ENCODE peak calls at places on chromosomes 12 and 14, in six cellular contexts. R, P, V, D, B and N are unnamed samples.

GRCh38 chr14:74932401-74932901 is 9.4 kb upstream of the RPS6KL1 start:
- DNase-seq in B (no peak), V (no peak), R (peak), D (no peak), P (no peak), N (no peak)

GRCh38 chr14:72049462-72049861 is 117.2 kb downstream of the RGS6 start:
- DNase-seq in D (no peak), B (no peak), V (no peak), R (no peak), P (no peak), N (peak)

GRCh38 chr12:101779626-101780025 is 40.4 kb upstream of the SYCP3 start:
- DNase-seq in P (no peak), V (no peak), D (no peak), B (no peak), R (no peak), N (no peak)

GRCh38 chr14:22996823-22997301 is 13.1 kb downstream of the C14orf93 start:
- DNase-seq in B (no peak), P (no peak), V (no peak), R (no peak), D (no peak), N (no peak)

GRCh38 chr14:32898876-32899275 is 39.8 kb upstream of the NPAS3 start:
- DNase-seq in R (no peak), B (no peak), D (no peak), P (no peak), V (no peak), N (no peak)

GRCh38 chr12:107570721-107571120 is 114.9 kb upstream of the PWP1 start:
- DNase-seq in B (no peak), P (no peak), D (no peak), R (no peak), V (no peak), N (no peak)

GRCh38 chr14:22088614-22089359 is 415.2 kb upstream of the OR4E1 start:
- DNase-seq in D (no peak), R (no peak), B (no peak), P (no peak), V (no peak), N (no peak)

GRCh38 chr12:111035578-111036301 is 115.4 kb upstream of the MYL2 start:
- DNase-seq in R (no peak), P (no peak), V (no peak), D (no peak), B (no peak), N (no peak)

GRCh38 chr14:99891266-99891665 is 98.1 kb downstream of the EML1 start:
- DNase-seq in R (no peak), V (no peak), P (no peak), D (no peak), B (no peak), N (no peak)

GRCh38 chr14:34713681-34714319 is 593 bp downstream of the CFL2 start:
- DNase-seq in V (peak), D (no peak), P (peak), B (no peak), R (peak), N (peak)

GRCh38 chr12:131011165-131012079 is 57.7 kb downstream of the ADGRD1 start:
- DNase-seq in B (peak), V (no peak), P (no peak), R (peak), D (no peak), N (no peak)

GRCh38 chr14:61469771-61470170 is 148.4 kb downstream of the PRKCH start:
- DNase-seq in R (peak), B (no peak), V (no peak), D (no peak), P (no peak), N (no peak)

GRCh38 chr14:73943083-73943482 is 6.8 kb downstream of the FAM161B start:
- DNase-seq in D (no peak), R (peak), B (no peak), V (no peak), P (no peak), N (peak)

GRCh38 chr14:30928462-30928861 is 54.1 kb downstream of the COCH start:
- DNase-seq in D (no peak), V (no peak), R (no peak), B (no peak), P (no peak), N (no peak)

GRCh38 chr12:94766397-94766796 is 116.0 kb upstream of the TMCC3 start:
- DNase-seq in P (no peak), V (no peak), R (no peak), B (no peak), D (no peak), N (no peak)

GRCh38 chr12:92136021-92136735 is 9.5 kb downstream of the BTG1 start:
- DNase-seq in P (no peak), V (no peak), D (no peak), B (no peak), R (no peak), N (no peak)

DNA sequence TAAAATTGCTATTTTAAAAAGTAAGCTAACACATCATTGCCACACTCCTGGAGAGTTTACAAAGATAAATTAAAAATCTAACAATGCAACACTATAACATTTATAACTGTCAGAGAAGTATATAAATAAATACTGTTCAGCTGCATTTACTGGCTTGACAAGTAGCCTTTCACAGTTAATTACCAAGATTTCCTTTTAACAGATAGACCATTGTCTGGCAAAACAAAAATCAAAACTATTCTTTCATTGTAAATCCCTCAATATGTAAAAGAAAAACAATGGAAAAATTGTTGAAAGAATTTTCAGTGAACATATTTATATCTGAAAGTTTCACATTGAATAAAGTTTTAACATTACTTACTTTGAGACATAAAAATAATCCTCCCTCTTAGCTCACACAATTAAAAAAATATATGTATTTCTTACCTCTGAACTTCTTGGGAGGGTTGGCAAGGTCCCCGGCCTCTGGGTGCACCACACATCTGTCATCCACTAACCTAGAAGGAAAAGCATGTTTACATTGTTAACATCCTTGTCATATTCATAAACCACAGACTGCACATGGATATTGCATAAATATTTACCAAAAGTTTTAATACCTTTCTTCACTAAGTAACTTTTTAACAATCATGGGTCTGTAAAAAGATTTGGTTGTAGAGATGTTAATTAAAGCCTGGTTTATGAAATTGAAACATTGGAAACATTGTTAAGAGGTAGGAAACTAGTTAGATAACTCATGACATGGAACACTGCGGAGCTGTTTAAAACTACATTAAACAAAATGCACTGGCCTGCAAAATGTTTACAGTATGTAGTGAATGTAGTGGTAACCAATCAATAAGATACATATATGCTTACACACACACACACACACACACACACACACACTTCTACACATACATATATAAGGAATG is 43.0 kb downstream of the ITPR2 start:
- DNase-seq in P (no peak), V (no peak), D (no peak), R (no peak), B (no peak), N (no peak)
- H3K27ac ChIP-seq in P (no peak), V (no peak), D (no peak), R (no peak), B (no peak), N (no peak)

GRCh38 chr12:45309826-45310626 is 94.1 kb downstream of the ANO6 start:
- DNase-seq in V (no peak), D (no peak), R (no peak), B (no peak), P (no peak), N (no peak)
- H3K27ac ChIP-seq in V (no peak), D (no peak), R (peak), B (peak), P (no peak), N (no peak)

GRCh38 chr12:63326260-63326659 is 175.3 kb upstream of the AVPR1A start:
- DNase-seq in R (no peak), P (no peak), D (no peak), B (no peak), V (no peak), N (no peak)
- H3K27ac ChIP-seq in R (no peak), P (no peak), D (no peak), B (no peak), V (no peak), N (no peak)

DNA sequence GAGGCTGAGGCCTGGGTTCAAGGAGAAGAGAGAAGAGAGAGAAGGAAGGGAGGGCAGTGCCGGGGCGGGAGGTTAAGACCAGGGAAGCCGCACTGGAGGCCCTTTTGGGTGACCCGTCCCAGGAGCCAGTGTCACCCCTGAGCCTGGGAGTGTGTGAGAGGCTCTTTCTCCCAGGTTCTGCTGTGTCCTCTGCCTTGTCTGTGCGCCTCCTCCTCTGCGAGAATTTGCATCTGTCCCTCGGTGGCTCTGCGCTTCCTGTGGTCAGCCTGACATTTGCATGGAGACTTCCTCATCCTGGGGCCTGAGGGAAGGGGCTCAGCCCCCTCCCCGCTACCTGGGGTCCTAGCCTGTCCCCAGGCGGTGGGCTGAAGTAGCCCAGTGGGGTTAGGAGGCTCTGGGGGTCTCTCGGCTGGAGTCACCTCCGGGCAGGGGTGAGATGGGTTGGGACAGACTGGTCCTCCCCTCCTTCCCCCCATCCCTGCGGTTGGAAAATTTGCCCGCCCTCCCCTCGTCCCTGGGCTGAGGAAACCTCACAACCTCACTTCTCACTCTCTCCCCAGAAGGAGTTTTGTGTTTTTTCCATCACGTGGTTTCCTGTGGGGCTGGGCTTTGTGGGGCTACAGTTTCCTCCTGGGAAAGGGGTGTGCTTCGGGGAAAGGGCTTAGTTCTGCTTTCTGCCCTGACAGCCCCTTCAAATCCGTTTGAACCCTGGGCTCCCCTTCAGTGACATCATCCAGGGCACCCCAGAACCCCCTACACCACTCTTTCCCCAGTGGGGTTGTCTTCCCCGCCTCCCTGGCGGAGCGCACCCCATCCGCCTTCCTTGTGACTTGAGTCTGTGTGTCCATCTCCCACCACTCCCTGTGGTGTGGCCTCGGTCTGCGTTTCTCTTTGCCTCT is 2.5 kb downstream of the PTPN6 start:
- DNase-seq in R (peak), V (peak), B (no peak), P (peak), D (no peak), N (no peak)
- H3K27ac ChIP-seq in R (peak), V (peak), B (peak), P (peak), D (no peak), N (no peak)

DNA sequence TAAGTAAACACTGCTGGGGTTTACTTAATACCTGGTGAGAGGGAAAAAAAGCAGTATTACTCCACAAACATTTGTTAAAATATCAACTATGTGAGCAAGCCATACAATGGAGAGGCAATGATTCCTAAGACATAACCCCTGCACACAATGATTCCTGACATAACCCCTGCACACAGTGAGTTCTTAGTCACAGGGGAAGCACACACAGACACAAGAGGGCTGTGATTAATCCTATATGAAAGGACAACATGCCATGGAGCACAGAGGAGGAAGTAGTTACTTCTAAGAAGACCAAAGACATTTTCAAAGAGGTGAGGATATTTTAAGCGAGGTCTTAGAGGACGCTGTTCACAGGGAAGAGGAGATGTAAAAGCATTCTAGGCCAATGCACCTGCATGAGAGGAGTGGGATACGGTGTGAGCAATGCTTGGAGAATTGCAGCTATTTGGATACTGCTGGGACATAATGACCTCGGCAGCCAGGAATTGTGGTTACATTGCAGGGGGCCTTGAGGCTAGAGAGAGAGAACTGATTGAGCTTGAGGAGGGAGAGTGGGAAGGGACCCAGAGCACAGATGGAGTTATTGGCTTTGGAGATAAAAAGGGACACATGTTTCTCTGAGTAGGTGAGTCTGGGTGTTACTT is 211.9 kb downstream of the APAF1 start:
- DNase-seq in D (no peak), R (no peak), P (no peak), B (no peak), V (no peak), N (no peak)
- H3K27ac ChIP-seq in D (no peak), R (no peak), P (no peak), B (no peak), V (no peak), N (no peak)